ENCODE peak calls at places on chromosomes 11 and 22, in nine cellular contexts. F is tibial nerve, Z is astrocyte of the cerebellum, P is astrocyte of the spinal cord, D is fibroblast of the aortic adventitia, X is adrenal gland, U is dorsolateral prefrontal cortex, O is psoas muscle, A is fibroblast of mammary gland. Y is an unnamed sample.

GRCh38 chr11:46216040-46216764 is 61.3 kb upstream of the CREB3L1 start:
- DNase-seq in F (no peak), Z (no peak), P (no peak), D (peak), X (no peak), U (no peak), O (no peak), A (no peak), Y (no peak)

GRCh38 chr11:9802291-9802861 is 138.5 kb downstream of the SWAP70 start:
- DNase-seq in F (no peak), Z (peak), P (peak), D (peak), X (no peak), U (no peak), O (no peak), A (peak), Y (peak)

GRCh38 chr22:29385305-29385704 is 3.1 kb downstream of the AP1B1 start:
- DNase-seq in F (no peak), Z (no peak), P (no peak), D (no peak), X (no peak), U (no peak), O (no peak), A (no peak), Y (no peak)

GRCh38 chr11:69443138-69443967 is 38.1 kb upstream of the LINC01488 start:
- DNase-seq in F (peak), Z (peak), P (peak), D (peak), X (peak), U (peak), O (peak), A (peak), Y (peak)

GRCh38 chr22:48307941-48308340 is 1519.7 kb downstream of the BRD1 start:
- DNase-seq in F (no peak), Z (no peak), P (no peak), D (no peak), X (no peak), U (no peak), O (no peak), A (no peak), Y (no peak)

GRCh38 chr22:49779226-49779625 is 48.4 kb downstream of the BRD1 start:
- DNase-seq in F (no peak), Z (no peak), P (no peak), D (no peak), X (no peak), U (no peak), O (peak), A (no peak), Y (no peak)

GRCh38 chr11:75031224-75031753 is 42.6 kb downstream of the NEU3 start:
- DNase-seq in F (no peak), Z (no peak), P (peak), D (peak), X (peak), U (no peak), O (no peak), A (peak), Y (peak)

GRCh38 chr11:70398834-70399680 is 728 bp downstream of the CTTN start:
- DNase-seq in F (no peak), Z (no peak), P (no peak), D (no peak), X (peak), U (no peak), O (peak), A (no peak), Y (no peak)

GRCh38 chr11:124429599-124429998 is 4.9 kb upstream of the OR8B4 start:
- DNase-seq in F (no peak), Z (no peak), P (no peak), D (no peak), X (no peak), U (no peak), O (no peak), A (no peak), Y (no peak)

GRCh38 chr11:32899423-32899822 is 6.8 kb downstream of the QSER1 start:
- DNase-seq in F (no peak), Z (no peak), P (no peak), D (no peak), X (no peak), U (no peak), O (no peak), A (no peak), Y (no peak)

GRCh38 chr22:29727248-29727551 is 7.4 kb downstream of the CABP7 start:
- DNase-seq in F (no peak), Z (no peak), P (no peak), D (peak), X (peak), U (no peak), O (peak), A (peak), Y (no peak)

GRCh38 chr11:2940166-2940929 is 11.1 kb upstream of the PHLDA2 start:
- DNase-seq in F (no peak), Z (no peak), P (no peak), D (peak), X (no peak), U (no peak), O (peak), A (peak), Y (no peak)

GRCh38 chr11:1557168-1557884 is 14.7 kb downstream of the DUSP8 start:
- DNase-seq in F (no peak), Z (no peak), P (no peak), D (no peak), X (no peak), U (no peak), O (no peak), A (no peak), Y (no peak)

GRCh38 chr11:73284106-73284505 is 12.0 kb downstream of the P2RY6 start:
- DNase-seq in F (no peak), Z (no peak), P (no peak), D (no peak), X (no peak), U (no peak), O (no peak), A (no peak), Y (no peak)

GRCh38 chr11:73287400-73288101 is 15.4 kb downstream of the P2RY6 start:
- DNase-seq in F (no peak), Z (no peak), P (no peak), D (no peak), X (no peak), U (no peak), O (no peak), A (no peak), Y (no peak)

GRCh38 chr11:73288197-73288872 is 16.2 kb downstream of the P2RY6 start:
- DNase-seq in F (no peak), Z (no peak), P (no peak), D (no peak), X (no peak), U (no peak), O (no peak), A (no peak), Y (no peak)

GRCh38 chr11:73285721-73286120 is 13.6 kb downstream of the P2RY6 start:
- DNase-seq in F (no peak), Z (no peak), P (no peak), D (no peak), X (no peak), U (no peak), O (no peak), A (no peak), Y (no peak)

DNA sequence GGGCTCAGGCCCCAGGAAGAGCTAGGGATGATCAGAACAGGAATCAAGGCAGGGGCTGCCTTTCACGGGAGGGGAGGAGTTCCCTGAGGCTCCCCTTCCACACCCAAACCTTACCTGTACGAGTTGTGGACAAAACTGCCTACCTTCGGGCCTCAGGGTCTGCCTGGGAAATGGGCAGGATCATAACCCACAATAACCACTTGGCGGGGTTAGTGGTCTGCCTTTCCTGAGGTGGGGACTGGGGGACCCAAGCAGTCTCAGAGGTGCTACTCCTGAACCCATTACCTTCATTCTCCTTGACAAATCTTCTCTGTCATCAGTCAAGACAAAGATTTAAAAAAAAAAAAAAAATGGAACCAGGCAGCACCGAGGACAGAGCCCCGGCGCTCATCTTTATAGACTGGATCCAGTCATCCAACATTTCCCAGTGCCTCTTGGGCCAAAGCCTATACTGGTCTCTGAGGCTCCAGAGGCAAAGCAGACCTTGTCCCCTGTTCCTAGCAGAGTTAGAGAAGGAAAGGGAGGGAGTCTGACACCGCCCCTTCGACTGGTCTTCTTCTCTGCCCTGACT is 14.2 kb downstream of the P2RY6 start:
- DNase-seq in F (no peak), Z (no peak), P (no peak), D (no peak), X (no peak), U (no peak), O (no peak), A (no peak), Y (no peak)
- TF ChIP-seq CTCF in F (no peak), Z (peak), P (no peak), D (no peak), X (no peak), U (no peak), O (no peak), A (no peak), Y (no peak)

GRCh38 chr22:26756675-26757293 is 99.4 kb downstream of the MIAT start:
- DNase-seq in F (peak), Z (no peak), P (peak), D (peak), X (peak), U (peak), O (peak), A (peak), Y (no peak)
- H3K4me3 ChIP-seq in F (peak), Z (peak), P (peak), D (peak), X (no peak), U (peak), O (peak), A (peak), Y (no peak)

DNA sequence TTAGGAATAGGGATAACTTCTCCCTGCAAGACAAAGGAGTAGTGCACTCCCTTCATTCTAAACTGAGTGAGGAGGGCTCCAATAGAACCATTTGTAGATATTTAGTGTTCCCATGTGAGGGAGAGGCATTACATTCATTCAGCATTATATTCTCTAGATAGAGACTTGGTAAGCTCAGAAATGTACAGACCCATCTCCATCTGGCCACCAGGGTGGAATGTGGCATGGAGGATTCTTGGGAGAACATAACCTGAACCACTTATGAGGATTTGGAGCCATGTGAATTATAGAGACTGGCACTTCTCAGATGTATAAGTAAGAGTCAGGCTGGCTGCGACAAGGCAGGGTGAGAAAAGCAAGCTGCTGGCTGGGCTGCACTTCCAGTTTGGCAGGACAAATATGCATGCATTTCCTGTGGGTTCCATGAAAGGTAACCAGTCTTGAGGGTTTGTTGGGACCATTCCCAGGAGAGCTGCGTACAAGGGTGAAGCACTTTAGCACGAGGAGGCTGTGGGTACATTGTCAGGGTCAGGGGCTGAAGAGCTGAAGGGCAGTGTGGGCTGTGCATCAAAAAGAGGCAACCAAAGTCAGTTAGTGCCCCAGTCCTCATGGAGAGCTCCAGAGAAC is 9.2 kb downstream of the RRP8 start:
- DNase-seq in F (no peak), Z (no peak), P (no peak), D (no peak), X (no peak), U (no peak), O (no peak), A (no peak), Y (no peak)
- TF ChIP-seq CTCF in F (no peak), Z (no peak), P (no peak), D (no peak), X (no peak), U (no peak), O (no peak), A (no peak), Y (no peak)

GRCh38 chr11:13012037-13012693 is 3.0 kb downstream of the RASSF10 start:
- DNase-seq in F (no peak), Z (no peak), P (no peak), D (no peak), X (no peak), U (no peak), O (no peak), A (no peak), Y (no peak)
- H3K4me3 ChIP-seq in F (no peak), Z (no peak), P (no peak), D (no peak), X (no peak), U (no peak), O (peak), A (no peak), Y (no peak)

GRCh38 chr22:37953437-37954179 is at the start of the genes C22orf23 and POLR2F:
- DNase-seq in F (peak), Z (peak), P (peak), D (peak), X (peak), U (peak), O (peak), A (peak), Y (peak)
- TF ChIP-seq CTCF in F (no peak), Z (no peak), P (no peak), D (no peak), X (no peak), U (peak), O (no peak), A (no peak), Y (no peak)

GRCh38 chr22:42443240-42444059 is 11.2 kb upstream of the NFAM1 start:
- DNase-seq in F (no peak), Z (no peak), P (no peak), D (no peak), X (no peak), U (no peak), O (no peak), A (no peak), Y (no peak)
- H3K4me3 ChIP-seq in F (peak), Z (peak), P (peak), D (no peak), X (no peak), U (peak), O (peak), A (no peak), Y (no peak)